ENCODE peak calls at places on chromosomes 7 and 10, in four cellular contexts. P is HL-60, F is left ventricle myocardium inferior, V is AG04449. S is an unnamed sample.

GRCh38 chr10:132563485-132564248 is 26.1 kb downstream of the INPP5A start:
- DNase-seq in V (no peak), P (no peak), F (no peak), S (no peak)

GRCh38 chr7:112018305-112019030 is 187.7 kb downstream of the DOCK4 start:
- DNase-seq in V (no peak), P (no peak), F (no peak), S (no peak)

GRCh38 chr10:18104223-18104872 is 35.9 kb upstream of the CACNB2 start:
- DNase-seq in V (no peak), P (peak), F (peak), S (peak)

GRCh38 chr7:23520582-23520981 is 11.2 kb downstream of the TRA2A start:
- DNase-seq in F (no peak), V (no peak), P (no peak), S (no peak)

GRCh38 chr10:128163701-128164100 is 37.5 kb upstream of the MKI67 start:
- DNase-seq in V (no peak), F (no peak), P (no peak), S (no peak)

GRCh38 chr10:119209050-119209735 is 1.8 kb downstream of the GRK5 start:
- DNase-seq in V (no peak), F (peak), P (peak), S (no peak)

GRCh38 chr10:22230331-22230833 is 12.6 kb upstream of the EBLN1 start:
- DNase-seq in F (no peak), P (peak), V (no peak), S (no peak)

GRCh38 chr10:43377393-43377883 is 6.0 kb downstream of the FXYD4 start:
- DNase-seq in F (no peak), P (no peak), V (no peak), S (no peak)

GRCh38 chr7:35909870-35910357 is 109.1 kb downstream of the SEPTIN7 start:
- DNase-seq in F (no peak), V (no peak), P (no peak), S (no peak)

GRCh38 chr7:53539558-53539957 is 504.1 kb downstream of the POM121L12 start:
- DNase-seq in F (no peak), P (no peak), V (no peak), S (no peak)

GRCh38 chr7:103150192-103150591 is 1.3 kb upstream of the NAPEPLD start:
- DNase-seq in F (no peak), V (no peak), P (no peak), S (no peak)

GRCh38 chr10:88865281-88865876 is 13.7 kb upstream of the ANKRD22 start:
- DNase-seq in F (no peak), V (no peak), P (peak), S (no peak)

GRCh38 chr10:123301077-123301875 is 147.1 kb downstream of the BUB3 start:
- DNase-seq in V (no peak), P (no peak), F (peak), S (no peak)

GRCh38 chr10:100723769-100724530 is 21.4 kb upstream of the PAX2 start:
- DNase-seq in P (no peak), F (no peak), V (no peak), S (no peak)

GRCh38 chr10:114829160-114829909 is 7.8 kb downstream of the FHIP2A start:
- DNase-seq in P (no peak), V (no peak), F (no peak), S (no peak)

GRCh38 chr7:131554880-131555516 is 1.4 kb downstream of the PODXL start:
- DNase-seq in V (no peak), F (no peak), P (no peak), S (no peak)

GRCh38 chr7:92767427-92767826 is 68.9 kb downstream of the CDK6 start:
- DNase-seq in V (no peak), P (no peak), F (no peak), S (no peak)

GRCh38 chr7:2444476-2444875 is 31.7 kb downstream of the GRIFIN start:
- DNase-seq in V (peak), P (no peak), F (peak), S (no peak)

GRCh38 chr7:24877790-24878311 is 102.1 kb downstream of the OSBPL3 start:
- DNase-seq in V (no peak), P (no peak), F (no peak), S (no peak)

GRCh38 chr10:1515780-1516491 is 221.4 kb downstream of the ADARB2 start:
- DNase-seq in V (no peak), P (no peak), F (no peak), S (no peak)

GRCh38 chr10:73894245-73894971 is 16.5 kb upstream of the PLAU start:
- DNase-seq in V (no peak), P (no peak), F (no peak), S (no peak)

GRCh38 chr7:27170494-27170811 is 3.7 kb downstream of the HOXA10 start:
- DNase-seq in P (no peak), F (no peak), V (no peak), S (no peak)

GRCh38 chr7:30312186-30312585 is 27.8 kb downstream of the ZNRF2 start:
- DNase-seq in F (no peak), P (no peak), V (no peak), S (no peak)

GRCh38 chr10:127881262-127881661 is 11.5 kb downstream of the CLRN3 start:
- DNase-seq in V (no peak), F (no peak), P (no peak), S (no peak)

GRCh38 chr10:3397231-3397630 is 224.6 kb upstream of the PITRM1 start:
- DNase-seq in F (no peak), P (no peak), V (no peak), S (no peak)

GRCh38 chr7:18096087-18096486 is 68.4 kb upstream of the PRPS1L1 start:
- DNase-seq in P (no peak), F (no peak), V (no peak), S (no peak)

GRCh38 chr10:50604823-50605222 is 18.9 kb downstream of the SGMS1 start:
- DNase-seq in V (no peak), P (no peak), F (no peak), S (no peak)

GRCh38 chr10:33621143-33621542 is 286.7 kb upstream of the NRP1 start:
- DNase-seq in F (no peak), P (peak), V (no peak), S (no peak)

GRCh38 chr10:113329121-113329596 is 223.7 kb upstream of the HABP2 start:
- DNase-seq in P (no peak), V (peak), F (no peak), S (no peak)

GRCh38 chr10:80196270-80196949 is 8.9 kb downstream of the ANXA11 start:
- DNase-seq in V (no peak), P (no peak), F (no peak), S (no peak)

GRCh38 chr10:4013651-4014085 is 228.7 kb upstream of the KLF6 start:
- DNase-seq in V (no peak), P (no peak), F (peak), S (no peak)

GRCh38 chr10:75358121-75358520 is 43.4 kb downstream of the ZNF503 start:
- DNase-seq in P (no peak), F (no peak), V (no peak), S (no peak)

GRCh38 chr7:81482600-81483186 is 287.2 kb downstream of the HGF start:
- DNase-seq in V (no peak), P (no peak), F (no peak), S (no peak)

GRCh38 chr7:141362580-141363435 is 188.4 kb upstream of the AGK start:
- DNase-seq in F (peak), P (no peak), V (peak), S (no peak)

GRCh38 chr10:75377869-75378268 is 23.7 kb downstream of the ZNF503 start:
- DNase-seq in F (no peak), V (no peak), P (no peak), S (no peak)

GRCh38 chr7:27101188-27101905 is 1.1 kb downstream of the HOXA2 start:
- DNase-seq in P (no peak), V (no peak), F (no peak), S (no peak)

GRCh38 chr10:6068422-6068821 is 6.3 kb upstream of the IL2RA start:
- DNase-seq in V (no peak), F (peak), P (peak), S (peak)

GRCh38 chr10:122267849-122268737 is 3.0 kb upstream of the BTBD16 start:
- DNase-seq in V (no peak), P (peak), F (peak), S (no peak)

GRCh38 chr10:93334901-93335312 is 147.2 kb downstream of the MYOF start:
- DNase-seq in V (peak), F (no peak), P (no peak), S (no peak)

GRCh38 chr7:104065491-104065890 is 76.0 kb upstream of the RELN start:
- DNase-seq in P (no peak), F (no peak), V (no peak), S (no peak)

DNA sequence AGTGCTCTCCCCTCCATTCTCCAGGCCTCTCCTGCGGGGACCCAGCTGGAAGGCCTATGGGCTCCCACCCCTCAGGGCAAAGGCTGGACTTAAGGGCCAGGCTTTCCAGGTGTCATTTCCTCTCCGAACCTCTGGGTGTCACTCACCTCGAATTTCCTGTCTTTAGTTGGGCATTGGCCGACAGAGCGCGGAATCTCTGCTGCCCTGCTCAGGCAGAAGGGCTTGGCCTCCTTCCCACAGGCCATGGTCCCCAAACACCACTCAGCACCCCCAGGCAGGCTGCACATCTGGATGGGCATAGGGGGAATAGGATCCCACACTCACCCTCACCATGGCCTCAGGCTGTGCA is 212.9 kb downstream of the CCSER2 start:
- DNase-seq in V (no peak), P (no peak), F (no peak), S (no peak)
- TF ChIP-seq CTCF in V (no peak), P (no peak), F (no peak), S (no peak)

DNA sequence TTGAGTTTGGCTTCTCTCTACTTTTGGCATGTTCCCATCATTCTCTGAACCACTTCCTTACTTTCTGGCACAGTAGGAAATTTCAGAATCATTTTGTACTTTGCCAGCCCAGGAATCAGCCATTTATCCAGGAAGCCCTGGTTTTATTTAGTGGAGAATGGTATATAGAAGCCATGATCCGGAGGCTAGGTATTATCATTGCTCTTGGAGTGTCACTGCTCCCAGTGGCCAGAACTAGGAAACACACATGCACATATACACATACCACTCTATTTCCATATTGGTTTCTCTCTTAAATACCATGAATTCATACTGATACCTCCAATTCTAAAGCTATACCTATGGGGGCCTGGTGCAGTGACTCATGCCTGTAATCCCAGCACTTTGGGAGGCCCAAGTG is 36.3 kb downstream of the SUFU start:
- DNase-seq in F (no peak), P (no peak), V (no peak), S (no peak)
- TF ChIP-seq CTCF in F (peak), P (no peak), V (peak), S (peak)

DNA sequence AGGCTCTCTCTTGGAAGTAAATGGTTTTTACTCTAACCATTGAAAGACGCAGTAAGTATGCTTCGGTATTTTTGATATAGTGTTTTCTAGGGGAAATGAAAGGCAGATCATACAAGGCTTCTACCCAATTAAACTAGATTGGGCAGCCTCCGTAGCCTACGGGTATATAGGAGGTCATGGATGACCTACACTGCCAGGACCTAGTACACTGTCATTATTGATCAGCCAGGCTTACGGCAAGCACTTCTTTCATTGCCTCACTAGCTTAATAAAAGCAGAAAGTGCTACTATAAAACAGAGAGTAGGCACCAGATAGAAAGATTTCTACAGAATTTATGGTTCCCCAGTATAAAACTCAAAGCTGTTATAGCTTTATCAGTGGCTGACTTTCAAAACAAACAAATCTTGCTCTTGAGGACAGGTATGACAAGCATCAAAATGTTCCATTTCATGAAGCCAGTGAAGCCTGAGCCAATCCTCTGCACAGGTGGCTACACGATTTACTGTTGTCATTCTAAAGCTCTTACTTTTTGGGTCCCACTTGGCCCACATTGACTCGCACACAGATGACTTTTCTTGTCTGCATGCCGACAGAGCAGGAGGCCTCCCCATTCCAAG is 358.1 kb downstream of the THSD7A start:
- DNase-seq in P (no peak), F (no peak), V (no peak), S (no peak)
- TF ChIP-seq CTCF in P (no peak), F (no peak), V (no peak), S (no peak)

GRCh38 chr10:79155301-79156081 is 86.7 kb downstream of the ZMIZ1 start:
- DNase-seq in F (peak), P (peak), V (no peak), S (peak)
- TF ChIP-seq CTCF in F (peak), P (no peak), V (peak), S (no peak)

GRCh38 chr10:78847486-78847885 is 221.3 kb upstream of the ZMIZ1 start:
- DNase-seq in V (no peak), P (no peak), F (no peak), S (no peak)

GRCh38 chr10:78850611-78851010 is 218.2 kb upstream of the ZMIZ1 start:
- DNase-seq in V (no peak), F (no peak), P (no peak), S (no peak)

GRCh38 chr10:78849115-78849514 is 219.7 kb upstream of the ZMIZ1 start:
- DNase-seq in V (no peak), P (no peak), F (no peak), S (no peak)

GRCh38 chr10:78851652-78852051 is 217.1 kb upstream of the ZMIZ1 start:
- DNase-seq in V (no peak), F (no peak), P (no peak), S (no peak)

GRCh38 chr10:78849731-78850130 is 219.0 kb upstream of the ZMIZ1 start:
- DNase-seq in P (no peak), F (no peak), V (no peak), S (no peak)
- TF ChIP-seq CTCF in P (no peak), F (no peak), V (no peak), S (no peak)

GRCh38 chr10:66586073-66586472 is 339.8 kb upstream of the LRRTM3 start:
- DNase-seq in F (no peak), P (no peak), V (no peak), S (no peak)
- TF ChIP-seq CTCF in F (no peak), P (no peak), V (peak), S (no peak)

GRCh38 chr10:70886921-70887665 is 1.3 kb downstream of the PCBD1 start:
- DNase-seq in F (no peak), P (no peak), V (no peak), S (no peak)
- TF ChIP-seq CTCF in F (no peak), P (no peak), V (no peak), S (no peak)